ENCODE peak calls at places on chromosomes 2 and 18, in four cellular contexts. One of them, this sample, is unnamed.

GRCh38 chr2:56077352-56077915 is 106.4 kb upstream of the CCDC85A start:
- DNase-seq in thyroid gland: peak; percentile 29
- DNase-seq in CD4-positive, CD25-positive, alpha-beta regulatory T cell: no peak
- DNase-seq in HCT116: peak; percentile 39
- DNase-seq in this sample: no peak

GRCh38 chr2:223760838-223761502 is 76.4 kb downstream of the AP1S3 start:
- DNase-seq in thyroid gland: peak; percentile 90
- DNase-seq in CD4-positive, CD25-positive, alpha-beta regulatory T cell: peak; percentile 19
- DNase-seq in HCT116: peak; percentile 96
- DNase-seq in this sample: no peak

GRCh38 chr18:3721771-3722661 is 272.0 kb downstream of the TGIF1 start:
- DNase-seq in thyroid gland: no peak
- DNase-seq in CD4-positive, CD25-positive, alpha-beta regulatory T cell: no peak
- DNase-seq in HCT116: no peak
- DNase-seq in this sample: no peak

GRCh38 chr2:199989822-199990221 is 34.4 kb downstream of the MAIP1 start:
- DNase-seq in thyroid gland: no peak
- DNase-seq in CD4-positive, CD25-positive, alpha-beta regulatory T cell: no peak
- DNase-seq in HCT116: no peak
- DNase-seq in this sample: no peak

GRCh38 chr18:47737956-47738355 is 192.5 kb downstream of the SMAD2 start:
- DNase-seq in thyroid gland: no peak
- DNase-seq in CD4-positive, CD25-positive, alpha-beta regulatory T cell: no peak
- DNase-seq in HCT116: no peak
- DNase-seq in this sample: no peak

GRCh38 chr2:172084734-172085459 is 410 bp upstream of the DLX1 start:
- DNase-seq in thyroid gland: peak; percentile 52
- DNase-seq in CD4-positive, CD25-positive, alpha-beta regulatory T cell: peak; percentile 61
- DNase-seq in HCT116: peak; percentile 74
- DNase-seq in this sample: peak; percentile 57

GRCh38 chr2:99431587-99432275 is 58.1 kb downstream of the REV1 start:
- DNase-seq in thyroid gland: no peak
- DNase-seq in CD4-positive, CD25-positive, alpha-beta regulatory T cell: no peak
- DNase-seq in HCT116: no peak
- DNase-seq in this sample: no peak

GRCh38 chr2:19261061-19261460 is 97.4 kb downstream of the OSR1 start:
- DNase-seq in thyroid gland: no peak
- DNase-seq in CD4-positive, CD25-positive, alpha-beta regulatory T cell: no peak
- DNase-seq in HCT116: no peak
- DNase-seq in this sample: no peak

GRCh38 chr2:47599171-47599570 is 183.8 kb upstream of the MSH6 start:
- DNase-seq in thyroid gland: no peak
- DNase-seq in CD4-positive, CD25-positive, alpha-beta regulatory T cell: no peak
- DNase-seq in HCT116: no peak
- DNase-seq in this sample: no peak

GRCh38 chr2:109470121-109470921 is 143.4 kb downstream of the SEPTIN10 start:
- DNase-seq in thyroid gland: peak; percentile 53
- DNase-seq in CD4-positive, CD25-positive, alpha-beta regulatory T cell: no peak
- DNase-seq in HCT116: peak; percentile 8
- DNase-seq in this sample: peak; percentile 43

GRCh38 chr2:216740557-216741222 is 45.3 kb upstream of the IGFBP5 start:
- DNase-seq in thyroid gland: peak; percentile 76
- DNase-seq in CD4-positive, CD25-positive, alpha-beta regulatory T cell: no peak
- DNase-seq in HCT116: no peak
- DNase-seq in this sample: no peak

GRCh38 chr18:48336332-48336731 is 72.9 kb downstream of the ZBTB7C start:
- DNase-seq in thyroid gland: no peak
- DNase-seq in CD4-positive, CD25-positive, alpha-beta regulatory T cell: no peak
- DNase-seq in HCT116: no peak
- DNase-seq in this sample: no peak

GRCh38 chr2:233062946-233063268 is 2.8 kb downstream of the INPP5D start:
- DNase-seq in thyroid gland: no peak
- DNase-seq in CD4-positive, CD25-positive, alpha-beta regulatory T cell: no peak
- DNase-seq in HCT116: no peak
- DNase-seq in this sample: no peak

GRCh38 chr2:25257032-25257455 is 84.7 kb downstream of the DNMT3A start:
- DNase-seq in thyroid gland: no peak
- DNase-seq in CD4-positive, CD25-positive, alpha-beta regulatory T cell: no peak
- DNase-seq in HCT116: no peak
- DNase-seq in this sample: no peak

GRCh38 chr18:35060092-35060491 is 18.9 kb downstream of the MAPRE2 start:
- DNase-seq in thyroid gland: no peak
- DNase-seq in CD4-positive, CD25-positive, alpha-beta regulatory T cell: no peak
- DNase-seq in HCT116: no peak
- DNase-seq in this sample: no peak

GRCh38 chr2:19747310-19748072 is 154.3 kb downstream of the TTC32 start:
- DNase-seq in thyroid gland: no peak
- DNase-seq in CD4-positive, CD25-positive, alpha-beta regulatory T cell: no peak
- DNase-seq in HCT116: no peak
- DNase-seq in this sample: no peak

GRCh38 chr18:470661-471501 is 29.6 kb downstream of the COLEC12 start:
- DNase-seq in thyroid gland: no peak
- DNase-seq in CD4-positive, CD25-positive, alpha-beta regulatory T cell: no peak
- DNase-seq in HCT116: no peak
- DNase-seq in this sample: no peak

GRCh38 chr2:231174211-231174651 is 24.2 kb upstream of the ARMC9 start:
- DNase-seq in thyroid gland: no peak
- DNase-seq in CD4-positive, CD25-positive, alpha-beta regulatory T cell: no peak
- DNase-seq in HCT116: no peak
- DNase-seq in this sample: no peak

GRCh38 chr2:2683581-2683980 is 352.5 kb upstream of the MYT1L start:
- DNase-seq in thyroid gland: no peak
- DNase-seq in CD4-positive, CD25-positive, alpha-beta regulatory T cell: no peak
- DNase-seq in HCT116: no peak
- DNase-seq in this sample: no peak

GRCh38 chr18:53541924-53542323 is 682.5 kb downstream of the MBD2 start:
- DNase-seq in thyroid gland: no peak
- DNase-seq in CD4-positive, CD25-positive, alpha-beta regulatory T cell: no peak
- DNase-seq in HCT116: no peak
- DNase-seq in this sample: no peak

GRCh38 chr18:9696112-9696511 is 12.0 kb upstream of the RAB31 start:
- DNase-seq in thyroid gland: no peak
- DNase-seq in CD4-positive, CD25-positive, alpha-beta regulatory T cell: no peak
- DNase-seq in HCT116: no peak
- DNase-seq in this sample: no peak

GRCh38 chr18:56919190-56919589 is 227.7 kb upstream of the BOD1L2 start:
- DNase-seq in thyroid gland: no peak
- DNase-seq in CD4-positive, CD25-positive, alpha-beta regulatory T cell: no peak
- DNase-seq in HCT116: no peak
- DNase-seq in this sample: no peak

GRCh38 chr2:127857494-127857818 is 499 bp downstream of the POLR2D start:
- DNase-seq in thyroid gland: no peak
- DNase-seq in CD4-positive, CD25-positive, alpha-beta regulatory T cell: peak; percentile 16
- DNase-seq in HCT116: no peak
- DNase-seq in this sample: no peak

GRCh38 chr2:101820519-101820918 is 123.0 kb downstream of the MAP4K4 start:
- DNase-seq in thyroid gland: no peak
- DNase-seq in CD4-positive, CD25-positive, alpha-beta regulatory T cell: no peak
- DNase-seq in HCT116: no peak
- DNase-seq in this sample: no peak

GRCh38 chr2:144211826-144212225 is 308.1 kb downstream of the ZEB2 start:
- DNase-seq in thyroid gland: no peak
- DNase-seq in CD4-positive, CD25-positive, alpha-beta regulatory T cell: no peak
- DNase-seq in HCT116: no peak
- DNase-seq in this sample: no peak

GRCh38 chr18:23810396-23810795 is 121.1 kb downstream of the LAMA3 start:
- DNase-seq in thyroid gland: no peak
- DNase-seq in CD4-positive, CD25-positive, alpha-beta regulatory T cell: peak; percentile 13
- DNase-seq in HCT116: no peak
- DNase-seq in this sample: no peak

GRCh38 chr2:8729939-8730338 is 48.1 kb downstream of the ID2 start:
- DNase-seq in thyroid gland: no peak
- DNase-seq in CD4-positive, CD25-positive, alpha-beta regulatory T cell: no peak
- DNase-seq in HCT116: no peak
- DNase-seq in this sample: peak; percentile 45

GRCh38 chr18:54926593-54927297 is 32.5 kb downstream of the CCDC68 start:
- DNase-seq in thyroid gland: no peak
- DNase-seq in CD4-positive, CD25-positive, alpha-beta regulatory T cell: no peak
- DNase-seq in HCT116: no peak
- DNase-seq in this sample: no peak

GRCh38 chr2:30686000-30686399 is 121.2 kb downstream of the CAPN13 start:
- DNase-seq in thyroid gland: peak; percentile 74
- DNase-seq in CD4-positive, CD25-positive, alpha-beta regulatory T cell: no peak
- DNase-seq in HCT116: no peak
- DNase-seq in this sample: no peak

GRCh38 chr2:178632729-178633128 is 152.5 kb downstream of the PLEKHA3 start:
- DNase-seq in thyroid gland: no peak
- DNase-seq in CD4-positive, CD25-positive, alpha-beta regulatory T cell: no peak
- DNase-seq in HCT116: no peak
- DNase-seq in this sample: no peak

GRCh38 chr18:40678318-40678717 is 1276.7 kb upstream of the PIK3C3 start:
- DNase-seq in thyroid gland: no peak
- DNase-seq in CD4-positive, CD25-positive, alpha-beta regulatory T cell: no peak
- DNase-seq in HCT116: no peak
- DNase-seq in this sample: no peak

GRCh38 chr2:106869512-106870276 is 16.3 kb downstream of the ST6GAL2 start:
- DNase-seq in thyroid gland: no peak
- DNase-seq in CD4-positive, CD25-positive, alpha-beta regulatory T cell: no peak
- DNase-seq in HCT116: no peak
- DNase-seq in this sample: no peak

GRCh38 chr2:19632327-19633040 is 269.3 kb downstream of the TTC32 start:
- DNase-seq in thyroid gland: peak; percentile 62
- DNase-seq in CD4-positive, CD25-positive, alpha-beta regulatory T cell: no peak
- DNase-seq in HCT116: no peak
- DNase-seq in this sample: peak; percentile 47

GRCh38 chr2:160271166-160272086 is 71.4 kb upstream of the ITGB6 start:
- DNase-seq in thyroid gland: peak; percentile 70
- DNase-seq in CD4-positive, CD25-positive, alpha-beta regulatory T cell: no peak
- DNase-seq in HCT116: no peak
- DNase-seq in this sample: no peak

GRCh38 chr18:21489919-21490495 is 110.5 kb downstream of the ESCO1 start:
- DNase-seq in thyroid gland: no peak
- DNase-seq in CD4-positive, CD25-positive, alpha-beta regulatory T cell: no peak
- DNase-seq in HCT116: no peak
- DNase-seq in this sample: no peak
- H3K36me3 ChIP-seq in thyroid gland: no peaks in the 10 kb centered on the region
- H3K36me3 ChIP-seq in CD4-positive, CD25-positive, alpha-beta regulatory T cell: no peaks in the 10 kb centered on the region
- H3K36me3 ChIP-seq in HCT116: no peaks in the 10 kb centered on the region
- H3K36me3 ChIP-seq in this sample: no peaks in the 10 kb centered on the region

GRCh38 chr2:27261241-27261925 is 1.5 kb downstream of the SLC30A3 start:
- DNase-seq in thyroid gland: no peak
- DNase-seq in CD4-positive, CD25-positive, alpha-beta regulatory T cell: no peak
- DNase-seq in HCT116: no peak
- DNase-seq in this sample: no peak
- H3K27me3 ChIP-seq in thyroid gland: peaks cover 29% of the 10 kb centered on the region
- H3K27me3 ChIP-seq in CD4-positive, CD25-positive, alpha-beta regulatory T cell: peaks cover 26% of the 10 kb centered on the region
- H3K27me3 ChIP-seq in HCT116: peaks cover 13% of the 10 kb centered on the region
- H3K27me3 ChIP-seq in this sample: peaks cover 98% of the 10 kb centered on the region

GRCh38 chr2:202555354-202555753 is 79.4 kb upstream of the FAM117B start:
- DNase-seq in thyroid gland: no peak
- DNase-seq in CD4-positive, CD25-positive, alpha-beta regulatory T cell: no peak
- DNase-seq in HCT116: no peak
- DNase-seq in this sample: no peak

GRCh38 chr2:202564226-202564625 is 70.5 kb upstream of the FAM117B start:
- DNase-seq in thyroid gland: no peak
- DNase-seq in CD4-positive, CD25-positive, alpha-beta regulatory T cell: no peak
- DNase-seq in HCT116: no peak
- DNase-seq in this sample: no peak

GRCh38 chr2:202560200-202560599 is 74.6 kb upstream of the FAM117B start:
- DNase-seq in thyroid gland: no peak
- DNase-seq in CD4-positive, CD25-positive, alpha-beta regulatory T cell: no peak
- DNase-seq in HCT116: no peak
- DNase-seq in this sample: no peak
- H3K36me3 ChIP-seq in thyroid gland: peaks cover 10% of the 10 kb centered on the region
- H3K36me3 ChIP-seq in CD4-positive, CD25-positive, alpha-beta regulatory T cell: peaks cover 24% of the 10 kb centered on the region
- H3K36me3 ChIP-seq in HCT116: no peaks in the 10 kb centered on the region
- H3K36me3 ChIP-seq in this sample: peaks cover 52% of the 10 kb centered on the region

GRCh38 chr2:202270487-202270886 is 4.9 kb downstream of the NOP58 start:
- DNase-seq in thyroid gland: no peak
- DNase-seq in CD4-positive, CD25-positive, alpha-beta regulatory T cell: no peak
- DNase-seq in HCT116: no peak
- DNase-seq in this sample: no peak
- H3K27me3 ChIP-seq in thyroid gland: no peaks in the 10 kb centered on the region
- H3K27me3 ChIP-seq in CD4-positive, CD25-positive, alpha-beta regulatory T cell: no peaks in the 10 kb centered on the region
- H3K27me3 ChIP-seq in HCT116: no peaks in the 10 kb centered on the region
- H3K27me3 ChIP-seq in this sample: no peaks in the 10 kb centered on the region

DNA sequence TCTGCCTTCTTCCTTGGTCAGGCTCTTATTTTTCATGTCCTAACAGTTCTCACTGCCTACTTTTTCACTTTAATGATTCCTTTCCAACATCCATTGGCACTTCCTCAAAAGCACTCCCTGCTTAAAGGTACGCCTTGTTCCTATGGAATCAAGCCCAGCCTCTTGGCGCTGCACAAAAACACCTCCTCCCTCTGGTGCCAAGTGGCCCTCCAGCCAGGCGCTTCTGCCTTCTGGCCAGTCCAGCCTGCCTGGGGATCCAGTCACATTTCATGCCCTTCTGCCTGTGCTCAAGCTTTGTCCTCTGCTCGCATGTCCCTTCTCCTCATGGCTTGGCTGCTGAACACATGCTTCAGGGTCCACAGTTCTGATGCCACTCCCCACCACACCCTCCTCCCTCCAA is 6.3 kb downstream of the TPRKB start:
- DNase-seq in thyroid gland: no peak
- DNase-seq in CD4-positive, CD25-positive, alpha-beta regulatory T cell: no peak
- DNase-seq in HCT116: no peak
- DNase-seq in this sample: peak; percentile 64
- H3K36me3 ChIP-seq in thyroid gland: peaks cover 26% of the 10 kb centered on the region
- H3K36me3 ChIP-seq in CD4-positive, CD25-positive, alpha-beta regulatory T cell: peaks cover 46% of the 10 kb centered on the region
- H3K36me3 ChIP-seq in HCT116: peaks cover 16% of the 10 kb centered on the region
- H3K36me3 ChIP-seq in this sample: peaks cover 57% of the 10 kb centered on the region

GRCh38 chr2:218983263-218983970 is 1.6 kb downstream of the FEV start:
- DNase-seq in thyroid gland: no peak
- DNase-seq in CD4-positive, CD25-positive, alpha-beta regulatory T cell: no peak
- DNase-seq in HCT116: no peak
- DNase-seq in this sample: no peak
- H3K27me3 ChIP-seq in thyroid gland: peaks cover 45% of the 10 kb centered on the region
- H3K27me3 ChIP-seq in CD4-positive, CD25-positive, alpha-beta regulatory T cell: peaks cover 28% of the 10 kb centered on the region
- H3K27me3 ChIP-seq in HCT116: peaks cover 8% of the 10 kb centered on the region
- H3K27me3 ChIP-seq in this sample: peaks cover 100% of the 10 kb centered on the region

GRCh38 chr2:197425550-197425949 is 9.3 kb downstream of the SF3B1 start:
- DNase-seq in thyroid gland: no peak
- DNase-seq in CD4-positive, CD25-positive, alpha-beta regulatory T cell: no peak
- DNase-seq in HCT116: no peak
- DNase-seq in this sample: no peak

GRCh38 chr2:197427986-197428385 is 6.8 kb downstream of the SF3B1 start:
- DNase-seq in thyroid gland: no peak
- DNase-seq in CD4-positive, CD25-positive, alpha-beta regulatory T cell: no peak
- DNase-seq in HCT116: no peak
- DNase-seq in this sample: no peak

GRCh38 chr2:197426723-197427122 is 8.1 kb downstream of the SF3B1 start:
- DNase-seq in thyroid gland: no peak
- DNase-seq in CD4-positive, CD25-positive, alpha-beta regulatory T cell: no peak
- DNase-seq in HCT116: no peak
- DNase-seq in this sample: no peak

GRCh38 chr2:197427204-197427603 is 7.6 kb downstream of the SF3B1 start:
- DNase-seq in thyroid gland: no peak
- DNase-seq in CD4-positive, CD25-positive, alpha-beta regulatory T cell: no peak
- DNase-seq in HCT116: no peak
- DNase-seq in this sample: no peak

DNA sequence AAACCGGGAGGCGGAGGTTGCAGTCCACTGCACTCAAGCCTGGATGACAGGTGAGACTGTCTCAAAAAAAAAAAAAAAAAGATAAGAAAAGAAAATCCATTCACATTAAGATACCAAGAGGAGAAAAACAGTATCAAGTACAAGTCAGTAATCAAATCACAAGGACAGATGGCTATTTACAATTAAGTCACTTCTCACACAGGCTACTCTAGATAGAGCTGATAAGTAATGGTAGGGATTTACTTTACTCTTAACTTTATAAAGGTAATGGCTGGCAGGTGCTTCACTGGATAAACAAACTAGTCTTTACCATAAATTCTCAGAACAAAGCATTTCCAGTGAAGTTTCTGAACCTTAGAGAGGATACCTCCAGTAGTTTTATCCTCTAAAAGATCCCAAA is 11.5 kb downstream of the SF3B1 start:
- DNase-seq in thyroid gland: no peak
- DNase-seq in CD4-positive, CD25-positive, alpha-beta regulatory T cell: no peak
- DNase-seq in HCT116: no peak
- DNase-seq in this sample: no peak
- H3K36me3 ChIP-seq in thyroid gland: peaks cover 35% of the 10 kb centered on the region
- H3K36me3 ChIP-seq in CD4-positive, CD25-positive, alpha-beta regulatory T cell: peaks cover 55% of the 10 kb centered on the region
- H3K36me3 ChIP-seq in HCT116: peaks cover 33% of the 10 kb centered on the region
- H3K36me3 ChIP-seq in this sample: peaks cover 49% of the 10 kb centered on the region

This sample was measured in left ventricle myocardium inferior.